ENCODE peak calls at places on chromosomes 5 and 9, in five cellular contexts. I is D341Med; A is K562; R is T-helper 17 cell; Z is activated naive CD8-positive, alpha-beta T cell treated with anti-CD3 and anti-CD28 coated beads, Interleukin-2, amount 50 U/mL, for 16 hours. M is an unnamed sample.

GRCh38 chr9:87062706-87063105 is 115.4 kb upstream of the GAS1 start:
- DNase-seq in I (no peak), A (no peak), R (no peak), Z (no peak), M (no peak)

GRCh38 chr5:1762878-1763547 is 36.6 kb downstream of the MRPL36 start:
- DNase-seq in I (peak; percentile 24), A (no peak), R (no peak), Z (no peak), M (no peak)

GRCh38 chr5:167699434-167699833 is 592.0 kb upstream of the WWC1 start:
- DNase-seq in I (peak; percentile 10), A (no peak), R (no peak), Z (no peak), M (peak; percentile 99)

GRCh38 chr5:170681013-170681433 is 102.5 kb upstream of the GABRP start:
- DNase-seq in I (peak; percentile 34), A (peak; percentile 24), R (no peak), Z (no peak), M (no peak)

GRCh38 chr5:125154321-125154811 is 407.9 kb upstream of the ZNF608 start:
- DNase-seq in I (no peak), A (no peak), R (no peak), Z (no peak), M (no peak)

GRCh38 chr5:142109356-142110045 is 922 bp downstream of the NDFIP1 start:
- DNase-seq in I (peak; percentile 43), A (no peak), R (no peak), Z (no peak), M (peak; percentile 14)

GRCh38 chr5:94983861-94984535 is 300.9 kb downstream of the MCTP1 start:
- DNase-seq in I (no peak), A (no peak), R (no peak), Z (no peak), M (peak; percentile 65)

GRCh38 chr9:27528886-27529315 is 713 bp downstream of the MOB3B start:
- DNase-seq in I (peak; percentile 58), A (peak; percentile 26), R (peak; percentile 11), Z (no peak), M (no peak)

GRCh38 chr9:135930446-135931345 is 23.4 kb upstream of the CAMSAP1 start:
- DNase-seq in I (no peak), A (no peak), R (no peak), Z (no peak), M (no peak)

GRCh38 chr5:172868924-172869565 is 35.0 kb downstream of the ERGIC1 start:
- DNase-seq in I (no peak), A (peak; percentile 31), R (no peak), Z (no peak), M (peak; percentile 74)

GRCh38 chr9:81182421-81182820 is 506.9 kb downstream of the TLE1 start:
- DNase-seq in I (no peak), A (no peak), R (no peak), Z (no peak), M (peak; percentile 24)

GRCh38 chr5:118044169-118044568 is 944.2 kb downstream of the DTWD2 start:
- DNase-seq in I (no peak), A (no peak), R (no peak), Z (no peak), M (no peak)